ENCODE peak calls at places on chromosomes 11 and 22, in four cellular contexts. G is A549, Z is SK-N-SH, I is GM12878. L is an unnamed sample.

GRCh38 chr22:48895341-48895740 is 932.3 kb downstream of the BRD1 start:
- DNase-seq in G (no peak), Z (no peak), I (no peak), L (no peak)

GRCh38 chr11:11880179-11880578 is 38.4 kb downstream of the USP47 start:
- DNase-seq in G (no peak), Z (no peak), I (no peak), L (no peak)

GRCh38 chr22:46747646-46748045 is 9.6 kb upstream of the CERK start:
- DNase-seq in G (no peak), Z (no peak), I (no peak), L (no peak)

GRCh38 chr11:75913984-75914383 is 99.0 kb downstream of the UVRAG start:
- DNase-seq in G (no peak), Z (no peak), I (no peak), L (no peak)

GRCh38 chr11:64207247-64208085 is 945 bp downstream of the FERMT3 start:
- DNase-seq in G (no peak), Z (peak; percentile 41), I (peak; percentile 57), L (no peak)

GRCh38 chr11:28491431-28491830 is 383.2 kb downstream of the METTL15 start:
- DNase-seq in G (no peak), Z (no peak), I (no peak), L (no peak)

GRCh38 chr11:63738720-63739360 is 29.7 kb downstream of the ZFTA start:
- DNase-seq in G (peak; percentile 83), Z (peak; percentile 50), I (peak; percentile 19), L (peak; percentile 65)

GRCh38 chr11:21514298-21514697 is 678.6 kb upstream of the ANO5 start:
- DNase-seq in G (peak; percentile 37), Z (peak; percentile 15), I (no peak), L (peak; percentile 1)

GRCh38 chr11:69940246-69940610 is 121.0 kb upstream of the FGF3 start:
- DNase-seq in G (no peak), Z (peak; percentile 48), I (no peak), L (no peak)

GRCh38 chr11:28793282-28793738 is 685.1 kb downstream of the METTL15 start:
- DNase-seq in G (no peak), Z (no peak), I (no peak), L (no peak)

GRCh38 chr11:46119352-46120216 is 1.7 kb downstream of the PHF21A start:
- DNase-seq in G (peak; percentile 80), Z (peak; percentile 70), I (no peak), L (peak; percentile 80)
- TF ChIP-seq PBX3 in G (no peak), Z (no peak), I (no peak), L (no peak)

GRCh38 chr11:126861796-126862195 is 138.8 kb downstream of the KIRREL3 start:
- DNase-seq in G (no peak), Z (no peak), I (no peak), L (no peak)

GRCh38 chr11:126855536-126855935 is 145.0 kb downstream of the KIRREL3 start:
- DNase-seq in G (no peak), Z (no peak), I (no peak), L (no peak)

GRCh38 chr11:126862664-126863247 is 137.8 kb downstream of the KIRREL3 start:
- DNase-seq in G (no peak), Z (no peak), I (no peak), L (no peak)

GRCh38 chr11:126853732-126854131 is 146.8 kb downstream of the KIRREL3 start:
- DNase-seq in G (peak; percentile 12), Z (no peak), I (no peak), L (no peak)

GRCh38 chr11:126857860-126858808 is 142.4 kb downstream of the KIRREL3 start:
- DNase-seq in G (peak; percentile 26), Z (peak; percentile 64), I (no peak), L (no peak)
- TF ChIP-seq PBX3 in G (no peak), Z (peak; percentile 80), I (no peak), L (no peak)

GRCh38 chr22:27798526-27799333 is 2.8 kb downstream of the MN1 start:
- DNase-seq in G (no peak), Z (no peak), I (no peak), L (no peak)

GRCh38 chr22:27801197-27801615 is 350 bp downstream of the MN1 start:
- DNase-seq in G (peak; percentile 30), Z (peak; percentile 84), I (no peak), L (no peak)

GRCh38 chr22:27799334-27800249 is 2.0 kb downstream of the MN1 start:
- DNase-seq in G (no peak), Z (peak; percentile 55), I (no peak), L (no peak)

GRCh38 chr22:27801616-27802388 is at the start of gene MN1:
- DNase-seq in G (peak; percentile 39), Z (peak; percentile 89), I (no peak), L (no peak)

GRCh38 chr22:27800250-27801131 is 1.1 kb downstream of the MN1 start:
- DNase-seq in G (no peak), Z (peak; percentile 70), I (no peak), L (no peak)
- TF ChIP-seq PBX3 in G (no peak), Z (no peak), I (no peak), L (no peak)

DNA sequence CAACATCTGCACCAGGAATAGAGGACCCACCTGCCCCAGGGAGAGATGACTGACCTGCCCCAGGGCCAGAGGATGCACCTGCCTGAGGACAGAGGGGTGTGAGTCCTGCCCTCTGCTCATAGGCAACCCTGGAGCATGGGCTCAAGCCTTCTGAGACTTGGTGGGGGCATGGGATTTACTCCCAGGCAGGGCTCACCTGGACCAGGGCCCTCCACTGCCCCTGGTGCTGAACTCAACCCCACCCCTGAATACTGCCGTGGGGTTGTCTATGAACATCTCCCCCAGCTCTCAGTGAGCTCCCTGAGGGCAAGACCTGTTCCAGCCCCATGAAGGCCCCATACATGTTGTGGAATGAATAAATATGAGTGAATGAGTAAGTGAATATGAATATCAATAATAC is 33.8 kb upstream of the MUC5AC start:
- DNase-seq in G (no peak), Z (no peak), I (no peak), L (no peak)
- TF ChIP-seq PBX3 in G (no peak), Z (no peak), I (no peak), L (no peak)

GRCh38 chr11:4181780-4182721 is 87.5 kb downstream of the RRM1 start:
- DNase-seq in G (peak; percentile 78), Z (peak; percentile 73), I (no peak), L (peak; percentile 48)
- TF ChIP-seq PBX3 in G (no peak), Z (no peak), I (no peak), L (no peak)

DNA sequence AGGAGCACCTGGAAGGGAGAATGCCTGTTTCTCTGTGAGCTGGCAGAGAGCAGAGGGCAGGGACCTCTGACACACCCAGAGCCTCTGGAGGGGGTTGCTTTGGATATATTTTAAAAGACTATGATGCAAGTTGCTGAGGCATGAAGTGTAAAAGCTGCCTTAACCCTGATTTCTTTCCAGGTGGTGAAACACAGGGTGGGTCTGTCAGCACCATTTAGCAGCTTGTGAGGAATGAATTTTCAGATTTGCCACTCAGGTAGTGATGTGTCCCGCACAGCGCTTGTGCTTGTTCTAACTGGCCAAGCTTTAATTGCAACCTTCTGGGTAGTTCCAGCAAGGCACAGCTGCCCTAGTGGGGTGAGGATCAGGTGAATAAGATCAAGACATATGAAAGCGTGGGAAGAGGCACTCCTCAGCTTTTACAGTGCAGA is 90.2 kb downstream of the SWAP70 start:
- DNase-seq in G (no peak), Z (no peak), I (no peak), L (no peak)
- TF ChIP-seq PBX3 in G (no peak), Z (no peak), I (no peak), L (no peak)

DNA sequence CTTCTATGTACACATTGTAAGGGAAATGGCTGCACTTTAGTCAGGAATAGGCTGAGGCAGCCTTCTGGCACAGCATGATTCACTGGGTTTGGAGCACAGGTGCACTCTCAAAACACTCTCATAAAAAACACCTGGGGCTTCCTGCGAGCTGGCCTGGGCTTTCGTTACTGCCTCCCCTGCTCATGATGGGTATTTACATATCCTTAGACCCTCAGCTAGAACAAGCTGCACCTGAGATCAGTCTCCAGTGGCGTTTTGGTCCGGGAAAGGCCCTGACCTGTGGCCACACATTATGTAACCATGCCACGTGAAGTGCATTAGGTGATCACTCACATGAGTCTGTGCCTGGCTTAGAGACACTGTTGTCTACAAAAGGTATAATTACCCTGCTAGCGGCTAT is 321.7 kb downstream of the TMEM135 start:
- DNase-seq in G (no peak), Z (no peak), I (no peak), L (no peak)
- TF ChIP-seq PBX3 in G (no peak), Z (no peak), I (no peak), L (no peak)